ENCODE peak calls at places on chromosomes 12 and 14, in ten cellular contexts. S, P, Y, Q, T, L, R, W, B and N are unnamed samples.

GRCh38 chr12:56020437-56021189 is at the start of gene IKZF4:
- DNase-seq in W (no peak), S (no peak), R (no peak), B (no peak), P (no peak), Q (no peak), Y (no peak), L (no peak), T (no peak), N (no peak)

GRCh38 chr12:106152334-106152733 is 13.6 kb upstream of the NUAK1 start:
- DNase-seq in W (no peak), T (no peak), R (no peak), B (no peak), P (no peak), Q (no peak), S (no peak), L (no peak), Y (no peak), N (no peak)

GRCh38 chr12:100724071-100724470 is 70.5 kb upstream of the ANO4 start:
- DNase-seq in Q (no peak), T (no peak), W (no peak), Y (no peak), R (no peak), P (no peak), S (no peak), B (no peak), L (no peak), N (no peak)

GRCh38 chr14:35975814-35976213 is 149.7 kb downstream of the BRMS1L start:
- DNase-seq in T (no peak), Q (no peak), P (no peak), R (no peak), S (no peak), B (no peak), Y (no peak), W (no peak), L (no peak), N (no peak)

GRCh38 chr12:120376416-120376815 is 7.5 kb upstream of the MSI1 start:
- DNase-seq in P (no peak), R (no peak), S (no peak), T (no peak), L (no peak), Q (no peak), Y (no peak), W (no peak), B (no peak), N (no peak)

GRCh38 chr14:64726585-64726890 is 22.3 kb downstream of the PLEKHG3 start:
- DNase-seq in S (no peak), R (peak), B (peak), P (no peak), L (no peak), Y (peak), Q (peak), T (peak), W (no peak), N (peak)

GRCh38 chr12:51911788-51912711 is 4.7 kb downstream of the ACVRL1 start:
- DNase-seq in B (no peak), Y (no peak), W (no peak), T (no peak), L (no peak), S (no peak), P (no peak), Q (peak), R (peak), N (peak)

GRCh38 chr12:84803661-84804060 is 108.9 kb downstream of the SLC6A15 start:
- DNase-seq in R (no peak), S (no peak), L (no peak), Y (no peak), P (no peak), T (peak), W (no peak), B (no peak), Q (no peak), N (no peak)

GRCh38 chr12:102454808-102455760 is 25.3 kb downstream of the IGF1 start:
- DNase-seq in T (no peak), B (no peak), Q (no peak), W (no peak), Y (no peak), R (no peak), L (no peak), S (peak), P (no peak), N (no peak)

GRCh38 chr12:62731378-62731710 is 203.6 kb downstream of the PPM1H start:
- DNase-seq in S (no peak), Q (no peak), T (no peak), R (no peak), B (no peak), W (no peak), L (no peak), Y (no peak), P (no peak), N (no peak)

GRCh38 chr14:73723799-73724621 is 9.8 kb upstream of the PNMA1 start:
- DNase-seq in Q (peak), S (peak), L (no peak), T (peak), P (no peak), R (no peak), Y (peak), B (no peak), W (no peak), N (no peak)

GRCh38 chr14:104582649-104583048 is 3.1 kb downstream of the C14orf180 start:
- DNase-seq in W (no peak), P (no peak), B (no peak), L (no peak), Y (no peak), T (no peak), R (no peak), Q (no peak), S (no peak), N (no peak)

DNA sequence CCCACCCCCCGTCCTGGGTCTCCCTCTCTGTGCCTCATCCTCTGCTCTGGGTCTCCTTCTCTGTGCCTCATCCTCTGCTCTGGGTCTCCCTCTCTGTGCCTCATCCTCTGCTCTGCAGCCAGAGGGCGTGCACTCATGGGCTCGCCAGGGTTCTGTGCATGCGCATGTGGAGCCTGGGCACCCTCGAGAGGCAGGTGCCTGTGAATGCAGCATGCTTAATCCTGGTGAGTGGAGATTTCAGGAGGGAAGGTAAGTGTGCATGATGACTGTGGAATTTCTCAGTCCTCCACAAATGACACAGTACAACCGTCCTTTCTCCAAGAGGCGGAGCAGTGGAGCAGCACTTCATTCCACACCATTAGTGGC is 65.2 kb downstream of the EP400 start:
- DNase-seq in B (no peak), S (no peak), L (no peak), Y (no peak), W (no peak), P (no peak), T (no peak), Q (no peak), R (no peak), N (no peak)
- TF ChIP-seq CTCF in B (no peak), S (no peak), L (no peak), Y (no peak), W (no peak), P (no peak), T (peak), Q (no peak), R (no peak), N (no peak)

GRCh38 chr12:92244036-92244435 is 98.4 kb upstream of the BTG1 start:
- DNase-seq in P (no peak), B (no peak), T (no peak), Q (peak), Y (no peak), W (no peak), L (no peak), S (peak), R (no peak), N (no peak)
- TF ChIP-seq CTCF in P (no peak), B (no peak), T (no peak), Q (no peak), Y (no peak), W (no peak), L (no peak), S (peak), R (peak), N (peak)

GRCh38 chr12:117101953-117102833 is 3.0 kb upstream of the TESC start:
- DNase-seq in T (no peak), B (peak), Y (no peak), Q (no peak), R (no peak), P (no peak), L (no peak), S (no peak), W (no peak), N (no peak)

GRCh38 chr12:117098071-117098360 is 1.2 kb downstream of the TESC start:
- DNase-seq in B (peak), L (no peak), W (no peak), Q (no peak), T (no peak), Y (no peak), S (no peak), R (no peak), P (no peak), N (no peak)

GRCh38 chr12:117098361-117099217 is 627 bp downstream of the TESC start:
- DNase-seq in Q (no peak), L (peak), R (no peak), P (no peak), W (no peak), Y (peak), S (no peak), B (peak), T (no peak), N (peak)

GRCh38 chr12:117100251-117100650 is 1.0 kb upstream of the TESC start:
- DNase-seq in R (no peak), W (no peak), L (no peak), Q (peak), B (no peak), T (no peak), Y (peak), P (no peak), S (no peak), N (no peak)

DNA sequence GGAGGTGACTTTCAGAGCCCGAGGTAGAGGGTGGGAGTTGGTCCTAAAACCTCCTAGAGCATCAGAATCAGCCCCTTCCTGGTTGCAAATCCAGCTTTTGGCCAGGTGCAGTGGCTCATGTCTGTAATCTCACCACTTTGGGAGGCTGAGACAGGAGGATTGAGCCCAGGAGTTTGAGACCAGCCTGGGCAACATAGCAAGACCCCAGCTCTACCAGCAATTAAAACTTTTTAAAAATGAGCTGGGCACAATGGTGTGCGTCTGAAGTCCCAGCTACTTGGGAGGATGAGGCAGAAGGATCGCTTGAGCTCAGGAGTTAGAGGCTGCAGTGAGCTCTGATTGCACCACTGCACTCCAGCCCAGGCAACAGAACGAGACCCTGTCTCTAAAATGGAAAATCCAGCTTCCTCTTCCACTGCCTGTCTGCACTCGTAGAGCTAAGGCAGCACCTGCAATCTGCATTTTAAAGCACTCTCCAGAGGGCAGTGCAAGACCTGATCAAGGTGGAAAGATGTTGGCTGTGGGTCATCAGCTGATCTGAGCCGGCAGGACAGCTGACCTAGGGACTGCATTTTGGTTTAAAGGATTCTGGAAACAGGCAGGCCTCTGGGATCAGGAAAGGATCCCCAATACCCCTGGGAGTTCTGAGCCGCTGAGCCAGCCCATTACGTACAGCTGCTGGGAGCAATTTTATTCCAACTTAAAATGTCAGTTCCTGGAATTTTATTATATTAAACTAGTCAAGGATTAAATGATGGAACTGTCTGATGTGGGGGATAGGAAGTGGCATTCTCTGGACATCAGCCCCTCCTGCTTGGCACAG is 1.8 kb upstream of the TESC start:
- DNase-seq in L (no peak), S (no peak), R (no peak), P (no peak), Q (no peak), B (no peak), Y (no peak), W (no peak), T (no peak), N (no peak)
- TF ChIP-seq CTCF in L (no peak), S (no peak), R (no peak), P (no peak), Q (no peak), B (no peak), Y (peak), W (no peak), T (no peak), N (no peak)

GRCh38 chr12:21940549-21940948 is 677 bp downstream of the ABCC9 start:
- DNase-seq in R (no peak), S (no peak), Q (peak), P (no peak), Y (no peak), B (no peak), W (no peak), L (no peak), T (no peak), N (no peak)

GRCh38 chr12:21939435-21939834 is 1.8 kb downstream of the ABCC9 start:
- DNase-seq in T (no peak), P (no peak), Y (no peak), S (no peak), B (no peak), L (no peak), W (no peak), R (no peak), Q (peak), N (no peak)

GRCh38 chr12:21941522-21942376 is 523 bp upstream of the ABCC9 start:
- DNase-seq in Y (no peak), R (no peak), B (peak), W (peak), T (peak), Q (peak), L (peak), S (no peak), P (no peak), N (no peak)

GRCh38 chr12:21942377-21942703 is 1.1 kb upstream of the ABCC9 start:
- DNase-seq in R (no peak), Q (no peak), Y (no peak), W (no peak), L (no peak), P (no peak), B (no peak), S (no peak), T (no peak), N (no peak)

DNA sequence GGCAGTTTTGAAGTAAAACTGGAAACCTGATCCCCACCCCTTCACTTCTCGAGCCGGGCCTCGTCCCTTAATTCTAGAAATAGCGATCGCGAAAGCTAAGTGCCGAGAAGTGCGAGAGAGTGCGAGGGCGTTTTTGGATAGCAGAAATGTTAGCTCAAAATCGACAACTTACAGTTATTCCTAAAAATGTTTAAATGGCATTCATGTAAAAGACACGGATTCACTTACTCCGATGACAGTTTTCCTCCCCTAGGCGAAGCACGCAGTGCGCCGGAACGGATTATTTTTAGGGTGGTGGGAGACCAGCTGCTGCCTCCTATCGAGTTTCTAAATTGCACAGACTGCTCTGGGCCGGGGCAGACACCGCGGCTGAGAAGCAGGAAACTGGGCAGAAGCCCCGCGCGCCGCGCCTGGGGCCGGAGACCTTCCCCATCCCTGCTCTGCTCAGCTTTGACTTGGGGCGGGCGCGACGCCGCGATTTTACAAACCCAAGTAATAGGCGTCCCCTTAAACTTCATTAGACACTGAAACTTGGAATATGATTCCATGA is at the start of gene ABCC9:
- DNase-seq in Y (no peak), S (no peak), W (peak), B (peak), T (peak), Q (peak), L (peak), R (no peak), P (no peak), N (no peak)
- TF ChIP-seq CTCF in Y (no peak), S (no peak), W (no peak), B (no peak), T (peak), Q (no peak), L (no peak), R (no peak), P (no peak), N (peak)

DNA sequence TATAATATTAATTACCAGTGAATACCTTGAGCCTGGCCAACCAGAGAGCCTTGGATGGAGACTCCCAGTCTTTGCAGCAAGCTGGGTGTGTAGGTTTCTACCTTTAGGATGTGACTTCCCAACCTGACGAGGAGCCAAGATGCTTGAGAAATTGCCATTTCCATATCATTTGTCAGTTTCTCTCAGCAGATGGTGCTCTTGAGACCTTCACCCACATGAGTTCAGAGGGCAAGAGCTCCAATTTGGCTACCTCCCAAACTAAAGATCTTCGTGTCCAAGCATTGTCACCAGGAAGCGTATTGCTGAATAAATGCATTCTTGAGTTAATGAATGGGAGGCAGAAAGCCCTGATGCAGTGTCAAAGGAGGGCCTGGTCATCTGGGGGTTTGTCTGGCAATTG is 106.4 kb upstream of the TBX5 start:
- DNase-seq in S (no peak), R (no peak), W (no peak), P (no peak), Y (no peak), T (no peak), L (no peak), Q (no peak), B (no peak), N (no peak)
- TF ChIP-seq CTCF in S (no peak), R (no peak), W (no peak), P (no peak), Y (no peak), T (no peak), L (no peak), Q (no peak), B (no peak), N (no peak)